ENCODE peak calls at places on chromosomes 11 and 22, in seven cellular contexts. Y is stomach, Z is heart right ventricle, N is Peyer's patch, L is prostate gland, I is pancreas, W is right atrium auricular region. Q is an unnamed sample.

GRCh38 chr11:86449993-86450629 is 75.4 kb downstream of the CCDC81 start:
- DNase-seq in L (no peak), Y (no peak), N (no peak), I (no peak), Z (no peak), W (no peak), Q (no peak)

GRCh38 chr11:130388607-130389205 is 39.7 kb downstream of the ADAMTS8 start:
- DNase-seq in W (no peak), Z (no peak), Y (no peak), N (no peak), L (no peak), I (no peak), Q (no peak)

GRCh38 chr22:18023509-18024275 is 669 bp downstream of the MICAL3 start:
- DNase-seq in W (peak; percentile 77), N (peak; percentile 87), Z (peak; percentile 79), I (peak; percentile 81), L (peak; percentile 84), Y (peak; percentile 69), Q (peak; percentile 91)

GRCh38 chr11:75014129-75014528 is 25.4 kb downstream of the NEU3 start:
- DNase-seq in L (no peak), N (no peak), W (no peak), I (no peak), Z (no peak), Y (no peak), Q (no peak)

GRCh38 chr11:90614318-90614717 is 391.5 kb upstream of the CHORDC1 start:
- DNase-seq in N (no peak), Z (no peak), W (no peak), I (no peak), L (no peak), Y (no peak), Q (no peak)

GRCh38 chr11:65182258-65183170 is 786 bp downstream of the CAPN1 start:
- DNase-seq in N (peak; percentile 68), Z (no peak), L (peak; percentile 46), Y (peak; percentile 61), W (no peak), I (peak; percentile 71), Q (peak; percentile 72)

GRCh38 chr11:125583496-125583895 is 9.2 kb upstream of the STT3A start:
- DNase-seq in L (no peak), Y (no peak), W (no peak), I (no peak), Z (no peak), N (no peak), Q (no peak)

GRCh38 chr11:94583885-94584500 is 16.8 kb downstream of the PIWIL4 start:
- DNase-seq in I (no peak), Z (no peak), N (no peak), L (no peak), W (no peak), Y (no peak), Q (no peak)

GRCh38 chr11:94117871-94118270 is 10.8 kb upstream of the PANX1 start:
- DNase-seq in I (no peak), Z (no peak), W (no peak), N (no peak), Y (no peak), L (no peak), Q (no peak)

GRCh38 chr11:35725880-35726279 is 63.3 kb downstream of the TRIM44 start:
- DNase-seq in Y (no peak), Z (no peak), L (no peak), W (no peak), I (no peak), N (peak; percentile 47), Q (no peak)

GRCh38 chr11:26229270-26229669 is 102.7 kb upstream of the ANO3 start:
- DNase-seq in Z (no peak), I (no peak), W (no peak), Y (no peak), N (no peak), L (no peak), Q (no peak)

GRCh38 chr22:42645341-42645937 is 3.8 kb downstream of the CYB5R3 start:
- DNase-seq in I (no peak), W (peak; percentile 65), Z (no peak), L (no peak), N (no peak), Y (peak; percentile 44), Q (no peak)

GRCh38 chr22:30436196-30436595 is 10.6 kb downstream of the MTFP1 start:
- DNase-seq in Z (no peak), I (no peak), Y (no peak), N (no peak), L (no peak), W (no peak), Q (no peak)

GRCh38 chr22:30433773-30434172 is 8.2 kb downstream of the MTFP1 start:
- DNase-seq in Z (no peak), N (no peak), I (no peak), W (no peak), Y (no peak), L (no peak), Q (no peak)

GRCh38 chr22:30434775-30435315 is 9.3 kb downstream of the MTFP1 start:
- DNase-seq in Y (no peak), Z (no peak), L (no peak), N (no peak), I (no peak), W (no peak), Q (no peak)

GRCh38 chr22:30433227-30433626 is 7.7 kb downstream of the MTFP1 start:
- DNase-seq in L (no peak), Y (no peak), N (no peak), W (no peak), Z (no peak), I (no peak), Q (no peak)

DNA sequence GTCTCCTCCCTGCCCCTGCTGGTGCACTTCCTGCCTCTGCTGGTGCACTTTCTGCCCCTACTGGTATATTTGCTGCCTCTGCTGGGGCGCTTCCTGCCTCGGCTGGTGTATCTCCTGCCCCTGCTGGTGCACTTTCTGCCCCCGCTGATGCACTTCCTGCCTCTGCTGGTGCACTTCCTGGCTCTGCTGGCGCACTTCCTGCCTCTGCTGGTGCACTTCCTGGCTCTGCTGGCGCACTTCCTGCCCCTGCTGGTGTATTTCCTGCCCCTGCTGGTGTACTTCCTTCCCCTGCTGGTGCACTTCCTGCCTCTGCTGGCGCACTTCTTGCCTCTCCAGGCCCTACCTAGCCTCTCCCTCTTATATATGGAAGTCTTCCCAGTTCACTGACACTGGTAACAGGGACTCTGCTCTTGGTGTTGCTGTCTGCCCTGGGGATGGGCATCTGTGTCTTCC is 10.1 kb downstream of the MTFP1 start:
- DNase-seq in I (no peak), Z (no peak), L (no peak), N (peak; percentile 93), Y (peak; percentile 56), W (no peak), Q (no peak)
- H3K27ac ChIP-seq in I (no peak overlapping the region), Z (peak overlapping the region; percentile 65), L (peak overlapping the region; percentile 24), N (peak overlapping the region; percentile 61), Y (no peak overlapping the region), W (peak overlapping the region; percentile 22), Q (no peak overlapping the region)

DNA sequence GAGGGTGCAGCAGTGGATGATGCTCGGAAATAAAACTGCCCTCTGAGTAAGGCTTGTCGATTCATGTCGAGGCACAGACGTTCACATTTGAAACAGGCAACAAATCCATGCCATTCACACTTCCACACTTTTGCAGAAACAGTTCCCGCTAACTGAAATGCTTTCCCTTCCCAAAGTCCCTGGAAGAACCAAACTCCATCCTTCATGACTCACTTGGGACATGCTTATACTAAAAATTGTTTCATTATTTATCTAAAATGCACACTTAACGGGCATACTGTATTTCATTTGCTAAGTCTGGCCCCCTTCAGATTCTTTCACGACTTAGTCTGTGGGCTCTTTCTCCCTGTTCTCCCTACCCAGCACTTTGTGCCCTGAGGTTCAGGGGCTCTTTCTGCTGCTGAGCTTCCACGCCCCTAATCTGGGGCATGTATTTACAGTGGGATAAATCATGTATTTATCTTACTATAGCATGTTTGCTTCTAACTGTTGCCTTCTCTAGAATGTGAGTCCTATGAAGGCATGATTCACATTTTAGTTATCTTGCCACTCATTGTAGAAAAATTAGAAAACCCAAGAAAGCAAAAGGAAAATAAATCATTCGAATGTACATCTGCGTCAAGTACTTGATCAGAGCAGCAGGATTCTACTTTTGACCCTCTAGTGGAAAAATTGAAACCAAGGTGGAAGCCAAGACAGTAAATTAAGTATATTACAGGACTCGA is 12.5 kb downstream of the SCGB1A1 start:
- DNase-seq in W (no peak), L (no peak), I (no peak), Z (no peak), Y (no peak), N (no peak), Q (no peak)
- TF ChIP-seq CTCF in W (no peak), L (no peak), I (no peak), Z (no peak), Y (no peak), N (no peak), Q (no peak)

DNA sequence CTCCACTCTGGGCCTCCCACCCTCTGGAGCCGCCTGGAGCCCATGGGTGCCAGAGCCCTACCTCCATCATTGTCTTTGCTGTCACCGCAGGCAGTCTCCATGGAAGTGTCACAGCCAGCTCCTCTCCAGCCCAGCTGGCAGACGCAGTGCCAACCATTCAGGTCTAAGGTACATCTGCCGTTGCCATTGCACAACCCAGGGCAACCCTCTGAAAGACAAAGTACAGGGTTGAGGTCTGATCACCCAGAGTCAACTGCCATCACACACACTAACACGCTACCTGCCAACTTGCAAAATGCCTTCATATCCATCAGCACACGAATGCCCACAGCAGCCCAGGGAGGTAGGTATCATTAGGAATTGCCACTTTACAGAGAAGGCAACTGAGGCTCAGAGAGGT is 196.3 kb upstream of the NARS2 start:
- DNase-seq in Y (no peak), W (no peak), N (no peak), Z (no peak), I (no peak), L (no peak), Q (no peak)
- H3K27ac ChIP-seq in Y (no peak overlapping the region), W (no peak overlapping the region), N (no peak overlapping the region), Z (no peak overlapping the region), I (no peak overlapping the region), L (no peak overlapping the region), Q (no peak overlapping the region)

GRCh38 chr11:59923813-59924212 is 14.4 kb upstream of the OOSP1 start:
- DNase-seq in N (no peak), W (no peak), L (no peak), Z (no peak), I (no peak), Y (no peak), Q (no peak)

GRCh38 chr11:59918494-59918893 is 19.7 kb upstream of the OOSP1 start:
- DNase-seq in I (no peak), L (no peak), Z (no peak), Y (no peak), W (no peak), N (no peak), Q (no peak)

DNA sequence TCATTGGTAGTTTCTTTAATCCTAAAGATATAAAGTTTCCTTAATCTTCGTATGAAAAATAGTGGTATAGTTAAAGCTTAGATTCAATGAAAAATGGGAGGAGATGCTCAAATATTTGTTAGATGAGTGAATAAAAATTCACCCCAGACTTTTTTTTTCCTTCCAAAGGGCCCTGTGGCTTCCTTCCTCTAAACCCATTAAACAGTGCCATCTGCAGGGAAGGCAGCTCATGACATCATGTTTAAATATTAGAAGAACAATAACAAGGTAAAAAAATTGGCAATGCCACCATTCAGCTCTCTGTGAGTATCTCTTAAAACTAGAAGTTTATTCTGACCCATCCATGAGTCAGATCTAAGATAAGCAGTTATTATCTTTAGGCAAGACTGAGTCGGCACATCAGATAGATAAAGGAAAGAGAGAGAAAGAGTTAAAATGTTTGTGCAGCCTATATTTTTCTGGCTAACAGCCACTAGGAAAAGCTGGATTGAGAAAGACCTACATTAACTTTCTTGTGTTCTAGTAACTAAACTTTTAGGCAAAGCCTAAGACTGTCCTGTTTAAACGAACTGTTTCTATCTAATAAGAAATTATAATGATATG is 19.1 kb upstream of the OOSP1 start:
- DNase-seq in L (no peak), I (no peak), Y (peak; percentile 58), N (peak; percentile 55), W (no peak), Z (no peak), Q (peak; percentile 23)
- TF ChIP-seq CTCF in L (peak; percentile 28), I (no peak), Y (peak; percentile 46), N (no peak), W (no peak), Z (peak; percentile 31), Q (no peak)

Q was measured in tibial artery.